ENCODE peak calls at places on chromosomes 13 and 19, in eight cellular contexts. V is ascending aorta, G is body of pancreas, I is AG04450, D is upper lobe of right lung, K is endothelial cell of umbilical vein, E is left lung, N is GM23248. S is an unnamed sample.

GRCh38 chr13:27289016-27289665 is 18.5 kb downstream of the RASL11A start:
- DNase-seq in N (no peak), G (no peak), K (no peak), D (no peak), I (no peak), V (no peak), E (no peak), S (no peak)

GRCh38 chr13:61142506-61142905 is 273.1 kb downstream of the PCDH20 start:
- DNase-seq in V (no peak), G (no peak), N (no peak), I (no peak), E (no peak), K (no peak), D (no peak), S (no peak)

GRCh38 chr19:43416951-43417623 is 2.4 kb downstream of the TEX101 start:
- DNase-seq in I (no peak), K (no peak), D (no peak), G (no peak), V (no peak), E (no peak), N (no peak), S (no peak)

GRCh38 chr19:34712606-34713261 is 21.3 kb upstream of the ZNF181 start:
- DNase-seq in K (peak; percentile 75), D (no peak), G (peak; percentile 69), E (no peak), I (peak; percentile 66), N (peak; percentile 82), V (peak; percentile 67), S (no peak)

GRCh38 chr19:1774999-1775772 is 21.9 kb downstream of the ONECUT3 start:
- DNase-seq in I (no peak), N (peak; percentile 26), V (no peak), K (no peak), E (no peak), G (no peak), D (no peak), S (no peak)

GRCh38 chr13:36131931-36132297 is 732 bp upstream of the DCLK1 start:
- DNase-seq in N (peak; percentile 33), K (no peak), E (peak; percentile 78), D (peak; percentile 80), G (peak; percentile 18), V (peak; percentile 71), I (no peak), S (no peak)

GRCh38 chr19:16373539-16373938 is 48.9 kb downstream of the KLF2 start:
- DNase-seq in N (peak; percentile 47), G (no peak), V (no peak), D (no peak), E (peak; percentile 36), I (peak; percentile 57), K (peak; percentile 34), S (no peak)

GRCh38 chr19:5953680-5954213 is 24.2 kb downstream of the RANBP3 start:
- DNase-seq in G (no peak), K (no peak), I (no peak), N (peak; percentile 73), D (no peak), E (no peak), V (no peak), S (no peak)

GRCh38 chr19:58416631-58417030 is 8.2 kb downstream of the ZNF584 start:
- DNase-seq in K (no peak), E (no peak), N (no peak), V (no peak), I (no peak), G (no peak), D (no peak), S (no peak)

GRCh38 chr19:1053176-1054101 is 13.5 kb upstream of the ARHGAP45 start:
- DNase-seq in G (no peak), I (no peak), K (no peak), V (no peak), E (peak; percentile 58), D (no peak), N (no peak), S (no peak)

GRCh38 chr13:46348976-46349375 is 38.1 kb downstream of the RUBCNL start:
- DNase-seq in G (no peak), E (no peak), K (no peak), V (no peak), N (peak; percentile 64), D (no peak), I (no peak), S (no peak)

GRCh38 chr19:4055209-4055552 is 11.5 kb downstream of the ZBTB7A start:
- DNase-seq in I (no peak), D (no peak), K (no peak), V (no peak), N (no peak), G (no peak), E (no peak), S (peak; percentile 54)

GRCh38 chr13:42591602-42592001 is 17.6 kb downstream of the TNFSF11 start:
- DNase-seq in K (no peak), D (no peak), E (no peak), G (no peak), N (no peak), V (no peak), I (no peak), S (no peak)

GRCh38 chr13:41548870-41549269 is 91.5 kb downstream of the RGCC start:
- DNase-seq in V (no peak), G (no peak), E (no peak), I (no peak), K (no peak), D (no peak), N (no peak), S (no peak)

GRCh38 chr19:29645911-29646310 is 19.4 kb upstream of the PLEKHF1 start:
- DNase-seq in G (no peak), N (peak; percentile 63), I (no peak), V (no peak), K (no peak), E (no peak), D (peak; percentile 26), S (no peak)

DNA sequence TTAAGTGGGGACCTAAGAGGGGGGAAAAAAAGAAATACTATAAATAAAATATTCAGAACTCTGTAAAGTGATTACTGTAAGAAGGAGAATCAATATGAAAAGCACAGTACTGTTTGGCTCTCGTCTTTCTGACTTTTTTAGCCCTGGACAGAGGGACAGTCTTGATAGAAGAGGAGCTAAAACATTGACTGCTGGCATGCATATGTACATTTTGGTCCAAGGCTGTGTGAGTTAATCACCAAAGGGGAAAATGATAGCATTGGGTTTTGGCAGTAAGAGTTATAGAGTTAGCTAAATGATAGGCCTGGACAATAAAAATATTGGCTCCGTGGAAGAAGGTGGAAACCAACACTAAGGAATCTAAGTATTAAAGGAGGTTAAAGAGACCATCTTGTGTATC is 50.3 kb downstream of the RAP2A start:
- DNase-seq in K (no peak), N (no peak), E (no peak), V (no peak), G (no peak), I (no peak), D (no peak), S (no peak)
- H3K27me3 ChIP-seq in K (no peaks in the 10 kb centered on the region), N (no peaks in the 10 kb centered on the region), E (no peaks in the 10 kb centered on the region), V (no peaks in the 10 kb centered on the region), G (no peaks in the 10 kb centered on the region), I (no peaks in the 10 kb centered on the region), D (no peaks in the 10 kb centered on the region), S (no peaks in the 10 kb centered on the region)

DNA sequence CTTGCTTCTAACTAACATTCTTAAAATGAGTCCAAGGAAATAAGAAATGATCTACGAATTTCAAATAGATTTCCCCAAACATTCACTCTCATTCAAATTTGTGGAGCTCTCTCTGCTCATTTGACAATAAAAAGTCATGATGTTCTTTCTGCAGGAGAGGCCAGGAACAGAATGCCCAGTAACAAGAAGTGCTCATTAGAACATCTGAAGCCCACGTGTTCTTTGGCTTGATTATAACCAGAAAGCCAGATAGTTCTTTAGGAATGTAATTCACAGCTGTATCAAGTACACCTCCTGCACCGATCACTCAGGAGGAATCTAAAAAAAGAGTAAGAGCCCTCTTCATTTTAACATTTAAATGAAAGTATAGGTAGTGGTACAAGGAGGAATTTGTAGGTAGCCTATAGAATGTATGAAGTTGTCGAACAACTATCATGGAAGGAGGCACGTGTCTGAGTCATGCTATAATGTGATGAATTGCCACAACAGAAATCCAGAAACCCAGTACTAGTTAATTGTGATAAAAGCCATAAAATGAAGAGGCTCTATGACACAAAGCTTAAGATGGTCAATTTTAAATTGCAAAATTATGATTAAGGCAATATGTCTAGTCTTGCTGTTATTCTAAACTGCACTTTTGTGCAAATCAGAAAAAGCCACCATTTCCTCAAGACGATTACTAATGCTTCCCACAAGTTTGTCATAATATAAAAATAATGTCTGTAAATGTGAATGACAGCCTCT is 12.8 kb downstream of the MEDAG start:
- DNase-seq in G (no peak), I (no peak), D (no peak), V (no peak), N (no peak), E (no peak), K (no peak), S (no peak)
- H3K27ac ChIP-seq in G (no peak overlapping the region), I (no peak overlapping the region), D (no peak overlapping the region), V (no peak overlapping the region), N (peak overlapping the region; percentile 19), E (no peak overlapping the region), K (no peak overlapping the region), S (no peak overlapping the region)

DNA sequence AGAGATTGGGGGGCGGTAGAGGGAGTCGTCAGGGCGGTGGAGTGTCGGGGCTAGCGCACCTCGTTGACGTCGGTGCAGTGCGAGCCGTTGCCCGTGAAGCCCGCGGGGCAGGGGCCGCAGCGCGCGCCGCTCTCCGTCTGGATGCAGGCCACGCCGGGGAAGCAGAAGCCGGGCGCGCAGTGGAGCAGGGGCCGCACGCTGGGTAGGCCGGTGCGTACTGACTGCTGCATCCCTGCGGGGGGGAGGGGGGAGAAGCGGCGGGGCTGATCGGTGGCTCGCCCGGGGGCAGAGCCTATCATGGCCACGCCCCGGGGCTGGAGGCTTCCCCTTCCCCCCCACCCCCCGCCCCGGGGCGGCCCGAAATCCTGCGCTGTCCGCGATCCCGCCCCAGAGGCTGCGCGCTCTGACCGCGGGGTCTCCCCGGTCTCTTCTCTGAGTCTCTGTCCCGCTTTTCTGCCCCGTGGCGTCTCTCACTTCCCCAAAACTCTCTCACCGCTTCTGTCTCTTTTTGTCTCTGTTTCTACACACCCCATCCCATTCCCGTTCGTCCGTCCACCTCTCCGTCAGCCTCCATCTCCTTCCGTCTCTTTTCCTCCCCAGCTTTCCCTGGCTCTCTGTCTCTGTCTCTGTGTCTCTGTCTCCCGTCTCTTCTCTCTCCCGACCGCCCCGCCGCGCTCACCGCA is 1.1 kb downstream of the COMP start:
- DNase-seq in K (no peak), G (peak; percentile 40), N (peak; percentile 59), I (no peak), E (peak; percentile 74), D (no peak), V (no peak), S (peak; percentile 65)
- H3K27me3 ChIP-seq in K (peaks cover 51% of the 10 kb centered on the region), G (peaks cover 43% of the 10 kb centered on the region), N (peaks cover 44% of the 10 kb centered on the region), I (peaks cover 71% of the 10 kb centered on the region), E (peaks cover 100% of the 10 kb centered on the region), D (peaks cover 79% of the 10 kb centered on the region), V (peaks cover 43% of the 10 kb centered on the region), S (peaks cover 58% of the 10 kb centered on the region)

GRCh38 chr13:24130134-24130792 is 30.3 kb upstream of the SPATA13 start:
- DNase-seq in G (no peak), V (no peak), E (no peak), N (no peak), K (no peak), I (no peak), D (no peak), S (no peak)

GRCh38 chr13:24128112-24128511 is 32.4 kb upstream of the SPATA13 start:
- DNase-seq in G (no peak), K (no peak), D (no peak), I (no peak), V (no peak), E (no peak), N (no peak), S (no peak)

GRCh38 chr13:24124789-24125476 is 35.6 kb upstream of the SPATA13 start:
- DNase-seq in G (no peak), N (no peak), E (no peak), V (no peak), I (no peak), K (peak; percentile 55), D (no peak), S (no peak)

GRCh38 chr13:24128962-24129361 is 31.6 kb upstream of the SPATA13 start:
- DNase-seq in E (no peak), G (no peak), V (no peak), D (no peak), N (no peak), I (no peak), K (no peak), S (no peak)

GRCh38 chr13:24127116-24127631 is 33.3 kb upstream of the SPATA13 start:
- DNase-seq in E (no peak), D (no peak), N (peak; percentile 43), G (no peak), K (no peak), I (no peak), V (no peak), S (no peak)
- H3K27ac ChIP-seq in E (no peak overlapping the region), D (no peak overlapping the region), N (no peak overlapping the region), G (no peak overlapping the region), K (no peak overlapping the region), I (no peak overlapping the region), V (no peak overlapping the region), S (no peak overlapping the region)